ENCODE peak calls at places on chromosomes 4 and X, in seven cellular contexts. Y is ovary; N is retina; R is germinal center; X is T-helper 9 cell; U is activated T-cell treated with anti-CD3 and anti-CD28 coated beads, Interleukin-2, amount 50 U/mL, for 72 hours; T is NCI-H1694 treated with DMSO at 0.1 percent for 48 hours. V is an unnamed sample.

GRCh38 chr4:123104275-123104674 is 181.9 kb upstream of the NUDT6 start:
- DNase-seq in Y (no peak), N (no peak), R (no peak), X (no peak), U (no peak), T (no peak), V (no peak)

GRCh38 chrX:136130931-136131843 is 16.1 kb upstream of the FHL1 start:
- DNase-seq in Y (no peak), N (no peak), R (no peak), X (no peak), U (peak; percentile 18), T (no peak), V (peak; percentile 7)

GRCh38 chr4:98976716-98977115 is 18.8 kb upstream of the METAP1 start:
- DNase-seq in Y (no peak), N (no peak), R (no peak), X (no peak), U (no peak), T (no peak), V (no peak)

GRCh38 chr4:140052050-140052449 is 101.9 kb downstream of the MAML3 start:
- DNase-seq in Y (peak; percentile 61), N (no peak), R (peak; percentile 38), X (peak; percentile 2), U (peak; percentile 28), T (peak; percentile 16), V (no peak)

GRCh38 chr4:96483308-96484030 is 643.6 kb downstream of the PDHA2 start:
- DNase-seq in Y (no peak), N (no peak), R (no peak), X (no peak), U (no peak), T (no peak), V (no peak)

GRCh38 chr4:133148690-133149363 is at the start of gene PCDH10:
- DNase-seq in Y (peak; percentile 89), N (peak; percentile 99), R (peak; percentile 41), X (no peak), U (peak; percentile 56), T (peak; percentile 23), V (peak; percentile 90)

GRCh38 chr4:88526221-88526815 is 2.7 kb upstream of the PYURF start:
- DNase-seq in Y (no peak), N (no peak), R (peak; percentile 11), X (no peak), U (no peak), T (peak; percentile 17), V (peak; percentile 40)

GRCh38 chr4:153197301-153197700 is 6.9 kb upstream of the TRIM2 start:
- DNase-seq in Y (no peak), N (no peak), R (no peak), X (no peak), U (no peak), T (no peak), V (no peak)

GRCh38 chrX:123087326-123087725 is 96.8 kb upstream of the GRIA3 start:
- DNase-seq in Y (no peak), N (no peak), R (no peak), X (no peak), U (no peak), T (no peak), V (no peak)

GRCh38 chr4:163744861-163745260 is 250.4 kb downstream of the TMA16 start:
- DNase-seq in Y (no peak), N (no peak), R (no peak), X (no peak), U (no peak), T (no peak), V (no peak)

GRCh38 chrX:133333154-133333750 is 82.0 kb downstream of the GPC4 start:
- DNase-seq in Y (no peak), N (no peak), R (no peak), X (no peak), U (no peak), T (no peak), V (peak; percentile 39)

GRCh38 chr4:90293320-90293719 is 166.1 kb downstream of the CCSER1 start:
- DNase-seq in Y (no peak), N (no peak), R (no peak), X (no peak), U (no peak), T (no peak), V (peak; percentile 21)

GRCh38 chr4:88533937-88534750 is 10.6 kb upstream of the PYURF start:
- DNase-seq in Y (no peak), N (no peak), R (no peak), X (no peak), U (no peak), T (no peak), V (no peak)

GRCh38 chr4:58225460-58225859 is 1115.3 kb upstream of the IGFBP7 start:
- DNase-seq in Y (no peak), N (no peak), R (no peak), X (no peak), U (no peak), T (no peak), V (no peak)

GRCh38 chr4:170672571-170672970 is 582.8 kb upstream of the AADAT start:
- DNase-seq in Y (no peak), N (no peak), R (no peak), X (no peak), U (no peak), T (no peak), V (no peak)

GRCh38 chr4:168645933-168646768 is 149.3 kb downstream of the PALLD start:
- DNase-seq in Y (no peak), N (no peak), R (no peak), X (no peak), U (no peak), T (peak; percentile 83), V (no peak)

GRCh38 chr4:87179751-87180150 is 40.7 kb downstream of the KLHL8 start:
- DNase-seq in Y (no peak), N (no peak), R (no peak), X (no peak), U (no peak), T (no peak), V (no peak)

GRCh38 chrX:48107717-48108116 is 22.7 kb upstream of the SPACA5B start:
- DNase-seq in Y (no peak), N (no peak), R (no peak), X (no peak), U (no peak), T (no peak), V (no peak)

GRCh38 chrX:68409154-68409553 is 24.1 kb downstream of the OPHN1 start:
- DNase-seq in Y (no peak), N (no peak), R (no peak), X (no peak), U (no peak), T (peak; percentile 1), V (no peak)

GRCh38 chrX:108494416-108495095 is 54.9 kb downstream of the COL4A5 start:
- DNase-seq in Y (no peak), N (no peak), R (no peak), X (no peak), U (no peak), T (no peak), V (no peak)

GRCh38 chrX:118552501-118552900 is 56.9 kb downstream of the DOCK11 start:
- DNase-seq in Y (no peak), N (no peak), R (no peak), X (no peak), U (no peak), T (no peak), V (peak; percentile 26)

GRCh38 chr4:160848901-160849735 is 1314.7 kb downstream of the FSTL5 start:
- DNase-seq in Y (no peak), N (peak; percentile 17), R (no peak), X (no peak), U (no peak), T (no peak), V (no peak)

GRCh38 chrX:6852121-6852520 is 295.4 kb upstream of the STS start:
- DNase-seq in Y (no peak), N (no peak), R (no peak), X (no peak), U (no peak), T (no peak), V (no peak)

GRCh38 chrX:139692506-139692849 is 15.5 kb downstream of the MCF2 start:
- DNase-seq in Y (no peak), N (no peak), R (no peak), X (no peak), U (no peak), T (no peak), V (no peak)

GRCh38 chrX:3962511-3963350 is 249.3 kb upstream of the PRKX start:
- DNase-seq in Y (no peak), N (peak; percentile 87), R (no peak), X (no peak), U (peak; percentile 2), T (no peak), V (no peak)

GRCh38 chr4:77593993-77594392 is 11.6 kb upstream of the CXCL13 start:
- DNase-seq in Y (no peak), N (no peak), R (no peak), X (no peak), U (no peak), T (no peak), V (no peak)

GRCh38 chr4:24042094-24042493 is 152.2 kb upstream of the PPARGC1A start:
- DNase-seq in Y (no peak), N (no peak), R (no peak), X (no peak), U (no peak), T (no peak), V (no peak)

GRCh38 chr4:1041147-1041935 is 29.9 kb downstream of the FGFRL1 start:
- DNase-seq in Y (no peak), N (peak; percentile 70), R (no peak), X (no peak), U (no peak), T (no peak), V (no peak)

GRCh38 chrX:131397891-131398290 is 108.8 kb upstream of the IGSF1 start:
- DNase-seq in Y (no peak), N (no peak), R (no peak), X (no peak), U (no peak), T (no peak), V (no peak)

GRCh38 chr4:79865253-79865652 is 207.8 kb downstream of the ANTXR2 start:
- DNase-seq in Y (no peak), N (no peak), R (no peak), X (no peak), U (no peak), T (no peak), V (no peak)

GRCh38 chrX:122196338-122196737 is 987.7 kb upstream of the GRIA3 start:
- DNase-seq in Y (no peak), N (no peak), R (no peak), X (no peak), U (no peak), T (no peak), V (peak; percentile 2)

GRCh38 chr4:72442715-72443114 is 126.3 kb downstream of the ADAMTS3 start:
- DNase-seq in Y (no peak), N (no peak), R (no peak), X (no peak), U (no peak), T (no peak), V (no peak)

GRCh38 chr4:30904161-30904560 is 184.0 kb downstream of the PCDH7 start:
- DNase-seq in Y (no peak), N (no peak), R (no peak), X (no peak), U (no peak), T (no peak), V (no peak)

GRCh38 chrX:129754266-129755024 is 15.7 kb downstream of the XPNPEP2 start:
- DNase-seq in Y (no peak), N (no peak), R (no peak), X (no peak), U (no peak), T (no peak), V (no peak)

GRCh38 chrX:6614516-6614915 is 79.6 kb upstream of the VCX3A start:
- DNase-seq in Y (no peak), N (no peak), R (no peak), X (no peak), U (no peak), T (no peak), V (no peak)

GRCh38 chr4:2354127-2354526 is 64.3 kb downstream of the ZFYVE28 start:
- DNase-seq in Y (no peak), N (no peak), R (no peak), X (peak; percentile 15), U (no peak), T (no peak), V (peak; percentile 24)

GRCh38 chr4:140932646-140933045 is 176.5 kb upstream of the TBC1D9 start:
- DNase-seq in Y (no peak), N (peak; percentile 72), R (no peak), X (no peak), U (no peak), T (no peak), V (no peak)

GRCh38 chr4:109764376-109764775 is 34.5 kb upstream of the PLA2G12A start:
- DNase-seq in Y (peak; percentile 51), N (no peak), R (no peak), X (no peak), U (no peak), T (no peak), V (no peak)

V was measured in SJCRH30.